ENCODE peak calls at places on chromosomes 3 and 15, in nine cellular contexts. K is keratinocyte, Z is aorta, Y is transverse colon, C is SJSA1, J is pancreas, Q is adrenal gland, I is A549, H is psoas muscle. S is an unnamed sample.
A peak's percentile ranks its signal among the peaks of the same experiment; 100 is the strongest.

GRCh38 chr15:55599384-55599783 is 11.2 kb upstream of the PYGO1 start:
- DNase-seq in H (no peak), I (no peak), Q (no peak), Z (no peak), Y (no peak), C (no peak), K (no peak), J (no peak), S (no peak)

GRCh38 chr3:14239940-14240339 is 61.3 kb downstream of the LSM3 start:
- DNase-seq in C (no peak), H (no peak), Y (no peak), I (no peak), Z (no peak), J (no peak), Q (no peak), K (no peak), S (no peak)

GRCh38 chr3:24129549-24129948 is 184.5 kb downstream of the NR1D2 start:
- DNase-seq in I (no peak), Q (no peak), K (no peak), H (no peak), Z (no peak), J (no peak), Y (no peak), C (no peak), S (no peak)

GRCh38 chr15:44296625-44297524 is 8.4 kb downstream of the GOLM2 start:
- DNase-seq in J (no peak), Q (no peak), H (no peak), I (peak; percentile 35), Y (peak; percentile 43), C (no peak), K (no peak), Z (no peak), S (no peak)

GRCh38 chr3:190591080-190591479 is 77.2 kb downstream of the IL1RAP start:
- DNase-seq in H (no peak), K (no peak), J (no peak), I (no peak), Z (no peak), Y (no peak), Q (no peak), C (no peak), S (no peak)

GRCh38 chr3:46667657-46668056 is 25.8 kb downstream of the ALS2CL start:
- DNase-seq in I (no peak), C (peak; percentile 19), Y (peak; percentile 4), K (no peak), H (peak; percentile 30), J (peak; percentile 33), Z (no peak), Q (no peak), S (no peak)

GRCh38 chr15:63088532-63089245 is 33.0 kb upstream of the LACTB start:
- DNase-seq in C (no peak), Q (no peak), H (no peak), K (no peak), Z (no peak), I (no peak), J (no peak), Y (no peak), S (no peak)

GRCh38 chr15:89958107-89958805 is 42.9 kb upstream of the ZNF710 start:
- DNase-seq in H (no peak), I (no peak), J (peak; percentile 91), Y (peak; percentile 65), Z (no peak), C (no peak), K (peak; percentile 52), Q (no peak), S (no peak)

GRCh38 chr15:63366451-63366850 is 15.2 kb downstream of the CA12 start:
- DNase-seq in Q (no peak), J (no peak), C (no peak), I (no peak), Y (no peak), Z (no peak), K (no peak), H (no peak), S (no peak)

GRCh38 chr3:154862265-154862664 is 217.9 kb upstream of the MME start:
- DNase-seq in Z (no peak), K (no peak), I (no peak), C (no peak), Y (no peak), Q (no peak), J (no peak), H (no peak), S (no peak)

GRCh38 chr3:33392703-33393125 is 47.5 kb downstream of the UBP1 start:
- DNase-seq in Z (peak; percentile 52), J (no peak), H (no peak), I (peak; percentile 77), Y (no peak), C (peak; percentile 74), Q (no peak), K (peak; percentile 38), S (no peak)

GRCh38 chr3:114307222-114307840 is 13.5 kb downstream of the TIGIT start:
- DNase-seq in I (no peak), Z (no peak), C (no peak), K (no peak), Q (no peak), Y (no peak), H (no peak), J (no peak), S (no peak)

GRCh38 chr3:38907426-38907825 is 91.4 kb upstream of the SCN10A start:
- DNase-seq in Z (no peak), J (no peak), H (no peak), C (no peak), Y (no peak), Q (no peak), I (no peak), K (no peak), S (no peak)

GRCh38 chr3:154904328-154904727 is 175.8 kb upstream of the MME start:
- DNase-seq in K (no peak), J (no peak), H (no peak), Y (no peak), Q (no peak), C (no peak), I (no peak), Z (no peak), S (no peak)

GRCh38 chr3:196621581-196621980 is 17.9 kb upstream of the NRROS start:
- DNase-seq in Q (no peak), J (no peak), Z (no peak), H (no peak), I (no peak), Y (no peak), C (no peak), K (no peak), S (no peak)

GRCh38 chr3:196617256-196617655 is 22.2 kb upstream of the NRROS start:
- DNase-seq in Z (no peak), Q (no peak), I (no peak), J (no peak), Y (no peak), H (no peak), K (no peak), C (no peak), S (no peak)

GRCh38 chr3:196623350-196623749 is 16.1 kb upstream of the NRROS start:
- DNase-seq in Y (no peak), Z (peak; percentile 65), Q (no peak), I (no peak), K (no peak), H (no peak), J (no peak), C (no peak), S (no peak)

GRCh38 chr3:196620228-196620627 is 19.3 kb upstream of the NRROS start:
- DNase-seq in I (no peak), Q (peak; percentile 70), J (no peak), H (no peak), Y (peak; percentile 44), Z (peak; percentile 68), C (no peak), K (no peak), S (no peak)

GRCh38 chr3:196619213-196619612 is 20.3 kb upstream of the NRROS start:
- DNase-seq in Y (no peak), K (no peak), Q (no peak), H (no peak), I (no peak), J (no peak), C (no peak), Z (no peak), S (no peak)
- H3K27ac ChIP-seq in Y (peak overlapping the region; percentile 31), K (no peak overlapping the region), Q (no peak overlapping the region), H (no peak overlapping the region), I (no peak overlapping the region), J (no peak overlapping the region), C (no peak overlapping the region), Z (no peak overlapping the region), S (no peak overlapping the region)

DNA sequence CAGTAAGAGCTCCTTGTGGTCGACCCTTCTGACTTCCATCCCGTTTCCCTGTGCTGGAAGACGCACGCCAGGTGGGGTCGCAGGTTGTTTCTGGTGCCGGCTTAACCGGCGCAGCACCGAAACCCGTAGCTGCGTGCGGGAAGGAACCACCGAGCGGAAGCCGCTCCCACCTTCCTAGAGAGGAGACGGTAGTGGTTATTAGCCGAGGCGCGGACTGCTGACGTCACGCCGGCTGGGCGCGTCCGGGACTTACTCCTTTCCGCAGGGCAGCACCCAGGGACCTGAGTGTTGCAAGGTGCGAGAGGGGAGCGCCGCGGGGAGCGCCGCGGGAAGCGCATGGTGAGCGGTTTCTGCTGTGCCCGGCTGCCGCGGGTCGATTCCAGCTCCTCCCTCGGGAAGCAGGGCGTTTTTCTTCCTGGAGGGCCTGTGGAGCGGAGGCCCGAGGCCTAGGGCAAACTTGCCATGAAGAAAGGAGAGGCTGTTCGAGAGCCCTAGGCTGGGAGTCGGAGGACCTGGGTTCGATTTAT is at the start of gene ZNF501:
- DNase-seq in Q (peak; percentile 95), H (peak; percentile 97), Z (peak; percentile 96), I (no peak), K (peak; percentile 40), J (peak; percentile 98), Y (peak; percentile 96), C (peak; percentile 76), S (peak; percentile 87)
- H3K9me3 ChIP-seq in Q (no peaks in the 10 kb centered on the region), H (peaks cover 78% of the 10 kb centered on the region), Z (peaks cover 12% of the 10 kb centered on the region), I (peaks cover 56% of the 10 kb centered on the region), K (peaks cover 21% of the 10 kb centered on the region), J (no peaks in the 10 kb centered on the region), Y (peaks cover 73% of the 10 kb centered on the region), C (peaks cover 16% of the 10 kb centered on the region), S (peaks cover 67% of the 10 kb centered on the region)

GRCh38 chr15:67084561-67084960 is 19.2 kb downstream of the SMAD3 start:
- DNase-seq in K (no peak), Y (no peak), Q (no peak), J (no peak), I (no peak), Z (no peak), H (no peak), C (no peak), S (no peak)
- H3K27ac ChIP-seq in K (peak overlapping the region; percentile 19), Y (no peak overlapping the region), Q (no peak overlapping the region), J (no peak overlapping the region), I (peak overlapping the region; percentile 82), Z (no peak overlapping the region), H (peak overlapping the region; percentile 47), C (no peak overlapping the region), S (no peak overlapping the region)

DNA sequence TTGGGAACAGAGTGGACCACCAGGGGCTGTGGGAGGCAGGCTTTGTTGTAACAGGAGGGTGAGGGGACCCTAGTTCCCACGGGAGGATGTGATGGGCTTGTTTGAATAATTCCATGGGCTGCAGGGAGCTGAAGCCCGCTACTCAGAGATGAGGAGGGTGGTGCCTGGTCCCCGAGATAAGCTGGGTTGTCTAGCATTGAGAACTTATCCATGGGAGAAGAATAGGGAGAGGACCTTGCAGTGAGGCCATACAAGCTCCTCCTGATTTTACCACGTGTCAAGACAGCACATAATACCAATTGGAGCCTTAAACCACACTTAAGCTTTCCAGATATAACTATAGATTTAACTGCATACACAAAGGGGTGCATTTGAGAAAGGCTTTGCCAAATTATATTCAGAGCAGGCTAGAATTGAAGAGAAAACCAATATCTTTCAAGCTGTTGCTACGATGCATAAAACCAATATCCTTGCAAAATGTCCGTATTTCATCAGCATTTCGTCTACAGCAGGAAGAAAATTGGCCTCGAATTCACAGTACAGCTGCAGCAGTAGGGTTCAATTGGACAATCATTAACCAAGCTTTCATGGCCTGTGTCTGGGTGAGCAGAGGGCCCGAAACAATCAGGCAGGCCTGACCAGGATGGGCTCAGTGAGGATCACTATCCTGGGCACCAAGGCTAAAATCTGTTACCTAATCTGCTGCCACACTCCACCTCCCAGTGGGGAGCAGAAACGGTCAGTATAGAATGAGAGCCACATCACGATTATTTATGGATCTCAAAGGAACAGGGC is 500.7 kb downstream of the OCA2 start:
- DNase-seq in Q (no peak), J (no peak), H (no peak), Y (no peak), I (no peak), Z (no peak), K (no peak), C (no peak), S (no peak)
- H3K9me3 ChIP-seq in Q (no peaks in the 10 kb centered on the region), J (no peaks in the 10 kb centered on the region), H (no peaks in the 10 kb centered on the region), Y (no peaks in the 10 kb centered on the region), I (peaks cover 2% of the 10 kb centered on the region), Z (no peaks in the 10 kb centered on the region), K (no peaks in the 10 kb centered on the region), C (peaks cover 5% of the 10 kb centered on the region), S (peaks cover 3% of the 10 kb centered on the region)